ENCODE peak calls at places on chromosomes 11 and 22, in eight cellular contexts. One of them, this sample, is unnamed.

GRCh38 chr11:77259681-77260080 is 41.8 kb downstream of the GDPD4 start:
- DNase-seq in lower leg skin: no peak
- DNase-seq in omental fat pad: no peak
- DNase-seq in IMR-90: peak; percentile 68
- DNase-seq in cardiac muscle cell: no peak
- DNase-seq in heart left ventricle: no peak
- DNase-seq in MM.1S: no peak
- DNase-seq in prostate gland: no peak
- DNase-seq in this sample: no peak

GRCh38 chr11:87439981-87440760 is 402.4 kb downstream of the TMEM135 start:
- DNase-seq in lower leg skin: no peak
- DNase-seq in omental fat pad: no peak
- DNase-seq in IMR-90: no peak
- DNase-seq in cardiac muscle cell: no peak
- DNase-seq in heart left ventricle: no peak
- DNase-seq in MM.1S: no peak
- DNase-seq in prostate gland: no peak
- DNase-seq in this sample: no peak

GRCh38 chr11:75728992-75729391 is 11.4 kb downstream of the MOGAT2 start:
- DNase-seq in lower leg skin: no peak
- DNase-seq in omental fat pad: no peak
- DNase-seq in IMR-90: no peak
- DNase-seq in cardiac muscle cell: no peak
- DNase-seq in heart left ventricle: no peak
- DNase-seq in MM.1S: no peak
- DNase-seq in prostate gland: no peak
- DNase-seq in this sample: no peak

GRCh38 chr11:34311126-34311525 is 46.7 kb downstream of the ABTB2 start:
- DNase-seq in lower leg skin: no peak
- DNase-seq in omental fat pad: no peak
- DNase-seq in IMR-90: no peak
- DNase-seq in cardiac muscle cell: peak; percentile 93
- DNase-seq in heart left ventricle: no peak
- DNase-seq in MM.1S: no peak
- DNase-seq in prostate gland: no peak
- DNase-seq in this sample: no peak

GRCh38 chr11:63274776-63275175 is 31.4 kb upstream of the SLC22A25 start:
- DNase-seq in lower leg skin: no peak
- DNase-seq in omental fat pad: no peak
- DNase-seq in IMR-90: no peak
- DNase-seq in cardiac muscle cell: no peak
- DNase-seq in heart left ventricle: no peak
- DNase-seq in MM.1S: no peak
- DNase-seq in prostate gland: no peak
- DNase-seq in this sample: no peak

GRCh38 chr11:101436511-101437142 is 147.2 kb downstream of the TRPC6 start:
- DNase-seq in lower leg skin: no peak
- DNase-seq in omental fat pad: no peak
- DNase-seq in IMR-90: peak; percentile 49
- DNase-seq in cardiac muscle cell: peak; percentile 71
- DNase-seq in heart left ventricle: no peak
- DNase-seq in MM.1S: peak; percentile 53
- DNase-seq in prostate gland: peak; percentile 21
- DNase-seq in this sample: peak; percentile 23

GRCh38 chr11:65559951-65560537 is 1.9 kb upstream of the LTBP3 start:
- DNase-seq in lower leg skin: no peak
- DNase-seq in omental fat pad: no peak
- DNase-seq in IMR-90: peak; percentile 53
- DNase-seq in cardiac muscle cell: no peak
- DNase-seq in heart left ventricle: no peak
- DNase-seq in MM.1S: no peak
- DNase-seq in prostate gland: no peak
- DNase-seq in this sample: no peak

GRCh38 chr11:57885298-57886035 is 123.9 kb downstream of the CTNND1 start:
- DNase-seq in lower leg skin: no peak
- DNase-seq in omental fat pad: no peak
- DNase-seq in IMR-90: peak; percentile 42
- DNase-seq in cardiac muscle cell: peak; percentile 66
- DNase-seq in heart left ventricle: no peak
- DNase-seq in MM.1S: no peak
- DNase-seq in prostate gland: no peak
- DNase-seq in this sample: no peak

GRCh38 chr11:61102667-61103491 is 590 bp downstream of the CD5 start:
- DNase-seq in lower leg skin: no peak
- DNase-seq in omental fat pad: no peak
- DNase-seq in IMR-90: no peak
- DNase-seq in cardiac muscle cell: no peak
- DNase-seq in heart left ventricle: no peak
- DNase-seq in MM.1S: no peak
- DNase-seq in prostate gland: no peak
- DNase-seq in this sample: no peak

GRCh38 chr22:26576026-26576680 is 13.8 kb downstream of the TPST2 start:
- DNase-seq in lower leg skin: no peak
- DNase-seq in omental fat pad: no peak
- DNase-seq in IMR-90: peak; percentile 39
- DNase-seq in cardiac muscle cell: no peak
- DNase-seq in heart left ventricle: no peak
- DNase-seq in MM.1S: no peak
- DNase-seq in prostate gland: no peak
- DNase-seq in this sample: no peak

GRCh38 chr11:64752106-64752970 is 7.4 kb downstream of the PYGM start:
- DNase-seq in lower leg skin: no peak
- DNase-seq in omental fat pad: no peak
- DNase-seq in IMR-90: no peak
- DNase-seq in cardiac muscle cell: no peak
- DNase-seq in heart left ventricle: no peak
- DNase-seq in MM.1S: no peak
- DNase-seq in prostate gland: no peak
- DNase-seq in this sample: no peak

GRCh38 chr11:123063396-123064267 is 1.7 kb upstream of the HSPA8 start:
- DNase-seq in lower leg skin: peak; percentile 90
- DNase-seq in omental fat pad: no peak
- DNase-seq in IMR-90: peak; percentile 59
- DNase-seq in cardiac muscle cell: no peak
- DNase-seq in heart left ventricle: no peak
- DNase-seq in MM.1S: peak; percentile 44
- DNase-seq in prostate gland: peak; percentile 25
- DNase-seq in this sample: no peak

GRCh38 chr11:109423860-109424190 is 1.8 kb downstream of the C11orf87 start:
- DNase-seq in lower leg skin: no peak
- DNase-seq in omental fat pad: no peak
- DNase-seq in IMR-90: no peak
- DNase-seq in cardiac muscle cell: no peak
- DNase-seq in heart left ventricle: no peak
- DNase-seq in MM.1S: no peak
- DNase-seq in prostate gland: no peak
- DNase-seq in this sample: no peak

GRCh38 chr11:109423114-109423859 is 1.3 kb downstream of the C11orf87 start:
- DNase-seq in lower leg skin: no peak
- DNase-seq in omental fat pad: no peak
- DNase-seq in IMR-90: no peak
- DNase-seq in cardiac muscle cell: peak; percentile 13
- DNase-seq in heart left ventricle: peak; percentile 52
- DNase-seq in MM.1S: no peak
- DNase-seq in prostate gland: no peak
- DNase-seq in this sample: peak; percentile 21

GRCh38 chr11:109425554-109425953 is 3.6 kb downstream of the C11orf87 start:
- DNase-seq in lower leg skin: no peak
- DNase-seq in omental fat pad: no peak
- DNase-seq in IMR-90: no peak
- DNase-seq in cardiac muscle cell: no peak
- DNase-seq in heart left ventricle: no peak
- DNase-seq in MM.1S: no peak
- DNase-seq in prostate gland: no peak
- DNase-seq in this sample: no peak

GRCh38 chr11:109424893-109425292 is 2.9 kb downstream of the C11orf87 start:
- DNase-seq in lower leg skin: no peak
- DNase-seq in omental fat pad: no peak
- DNase-seq in IMR-90: no peak
- DNase-seq in cardiac muscle cell: peak; percentile 80
- DNase-seq in heart left ventricle: no peak
- DNase-seq in MM.1S: peak; percentile 39
- DNase-seq in prostate gland: no peak
- DNase-seq in this sample: peak; percentile 23

DNA sequence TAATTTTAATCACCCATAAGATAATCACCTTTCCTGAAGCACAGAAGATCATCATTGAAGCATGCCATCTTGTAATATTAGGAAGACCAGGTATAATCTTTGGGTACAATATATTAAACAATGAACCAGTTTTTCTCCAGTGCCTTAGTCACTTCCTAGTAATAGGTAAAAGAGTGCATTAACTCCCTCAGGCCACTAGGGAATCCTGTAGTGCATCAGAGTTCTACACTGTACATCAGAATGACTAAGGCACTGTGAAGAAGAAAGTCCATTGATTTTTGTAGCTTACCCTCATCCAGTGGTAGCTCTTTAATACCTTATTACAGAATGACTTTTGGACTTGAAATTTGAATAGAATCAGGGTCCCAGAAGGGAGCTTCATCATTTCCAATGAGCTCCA is 4.5 kb downstream of the C11orf87 start:
- DNase-seq in lower leg skin: no peak
- DNase-seq in omental fat pad: no peak
- DNase-seq in IMR-90: no peak
- DNase-seq in cardiac muscle cell: no peak
- DNase-seq in heart left ventricle: no peak
- DNase-seq in MM.1S: peak; percentile 15
- DNase-seq in prostate gland: no peak
- DNase-seq in this sample: no peak
- TF ChIP-seq CTCF in lower leg skin: no peak
- TF ChIP-seq CTCF in omental fat pad: no peak
- TF ChIP-seq CTCF in IMR-90: peak; percentile 21
- TF ChIP-seq CTCF in cardiac muscle cell: peak; percentile 39
- TF ChIP-seq CTCF in heart left ventricle: no peak
- TF ChIP-seq CTCF in MM.1S: peak; percentile 7
- TF ChIP-seq CTCF in prostate gland: no peak
- TF ChIP-seq CTCF in this sample: peak; percentile 16

GRCh38 chr11:35559949-35560348 is 34.5 kb upstream of the PAMR1 start:
- DNase-seq in lower leg skin: no peak
- DNase-seq in omental fat pad: no peak
- DNase-seq in IMR-90: no peak
- DNase-seq in cardiac muscle cell: no peak
- DNase-seq in heart left ventricle: no peak
- DNase-seq in MM.1S: no peak
- DNase-seq in prostate gland: no peak
- DNase-seq in this sample: no peak

GRCh38 chr11:35555238-35555887 is 29.9 kb upstream of the PAMR1 start:
- DNase-seq in lower leg skin: no peak
- DNase-seq in omental fat pad: no peak
- DNase-seq in IMR-90: peak; percentile 66
- DNase-seq in cardiac muscle cell: no peak
- DNase-seq in heart left ventricle: no peak
- DNase-seq in MM.1S: no peak
- DNase-seq in prostate gland: no peak
- DNase-seq in this sample: no peak

GRCh38 chr11:35554491-35555237 is 29.2 kb upstream of the PAMR1 start:
- DNase-seq in lower leg skin: no peak
- DNase-seq in omental fat pad: no peak
- DNase-seq in IMR-90: peak; percentile 71
- DNase-seq in cardiac muscle cell: no peak
- DNase-seq in heart left ventricle: no peak
- DNase-seq in MM.1S: no peak
- DNase-seq in prostate gland: no peak
- DNase-seq in this sample: no peak

GRCh38 chr11:35553831-35554230 is 28.4 kb upstream of the PAMR1 start:
- DNase-seq in lower leg skin: no peak
- DNase-seq in omental fat pad: no peak
- DNase-seq in IMR-90: peak; percentile 99
- DNase-seq in cardiac muscle cell: no peak
- DNase-seq in heart left ventricle: no peak
- DNase-seq in MM.1S: no peak
- DNase-seq in prostate gland: no peak
- DNase-seq in this sample: no peak

DNA sequence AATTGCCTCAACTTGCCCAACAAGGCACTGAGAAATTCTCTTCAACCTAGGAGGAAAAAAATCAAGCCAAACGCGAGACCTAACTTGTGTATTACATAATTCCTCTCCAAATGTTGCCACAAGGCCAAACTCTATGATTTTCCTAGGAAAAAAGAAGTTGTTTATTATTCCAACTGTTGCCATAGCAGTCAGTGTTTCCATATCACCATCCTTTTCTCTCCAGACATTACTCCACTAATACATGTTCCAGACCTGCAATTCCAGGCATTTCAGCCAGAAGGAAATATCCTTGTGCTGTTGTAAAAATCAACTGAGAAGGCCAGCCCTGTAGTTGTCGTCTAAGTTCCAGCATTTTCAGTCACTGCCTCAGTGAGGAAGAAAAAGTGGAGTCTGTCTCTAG is 33.1 kb upstream of the PAMR1 start:
- DNase-seq in lower leg skin: no peak
- DNase-seq in omental fat pad: no peak
- DNase-seq in IMR-90: peak; percentile 81
- DNase-seq in cardiac muscle cell: no peak
- DNase-seq in heart left ventricle: no peak
- DNase-seq in MM.1S: no peak
- DNase-seq in prostate gland: no peak
- DNase-seq in this sample: no peak
- TF ChIP-seq CTCF in lower leg skin: no peak
- TF ChIP-seq CTCF in omental fat pad: no peak
- TF ChIP-seq CTCF in IMR-90: peak; percentile 20
- TF ChIP-seq CTCF in cardiac muscle cell: no peak
- TF ChIP-seq CTCF in heart left ventricle: no peak
- TF ChIP-seq CTCF in MM.1S: no peak
- TF ChIP-seq CTCF in prostate gland: no peak
- TF ChIP-seq CTCF in this sample: no peak

GRCh38 chr22:49702068-49702397 is 125.6 kb downstream of the BRD1 start:
- DNase-seq in lower leg skin: peak; percentile 28
- DNase-seq in omental fat pad: no peak
- DNase-seq in IMR-90: no peak
- DNase-seq in cardiac muscle cell: no peak
- DNase-seq in heart left ventricle: no peak
- DNase-seq in MM.1S: no peak
- DNase-seq in prostate gland: no peak
- DNase-seq in this sample: no peak
- TF ChIP-seq CTCF in lower leg skin: no peak
- TF ChIP-seq CTCF in omental fat pad: no peak
- TF ChIP-seq CTCF in IMR-90: no peak
- TF ChIP-seq CTCF in cardiac muscle cell: no peak
- TF ChIP-seq CTCF in heart left ventricle: no peak
- TF ChIP-seq CTCF in MM.1S: no peak
- TF ChIP-seq CTCF in prostate gland: no peak
- TF ChIP-seq CTCF in this sample: no peak

GRCh38 chr11:131889760-131890620 is 519.6 kb downstream of the NTM start:
- DNase-seq in lower leg skin: no peak
- DNase-seq in omental fat pad: no peak
- DNase-seq in IMR-90: peak; percentile 59
- DNase-seq in cardiac muscle cell: peak; percentile 28
- DNase-seq in heart left ventricle: no peak
- DNase-seq in MM.1S: no peak
- DNase-seq in prostate gland: no peak
- DNase-seq in this sample: no peak
- TF ChIP-seq CTCF in lower leg skin: no peak
- TF ChIP-seq CTCF in omental fat pad: no peak
- TF ChIP-seq CTCF in IMR-90: peak; percentile 42
- TF ChIP-seq CTCF in cardiac muscle cell: no peak
- TF ChIP-seq CTCF in heart left ventricle: no peak
- TF ChIP-seq CTCF in MM.1S: no peak
- TF ChIP-seq CTCF in prostate gland: no peak
- TF ChIP-seq CTCF in this sample: no peak

GRCh38 chr11:128757235-128757711 is 63.4 kb downstream of the FLI1 start:
- DNase-seq in lower leg skin: no peak
- DNase-seq in omental fat pad: no peak
- DNase-seq in IMR-90: peak; percentile 48
- DNase-seq in cardiac muscle cell: no peak
- DNase-seq in heart left ventricle: no peak
- DNase-seq in MM.1S: peak; percentile 97
- DNase-seq in prostate gland: no peak
- DNase-seq in this sample: peak; percentile 83
- TF ChIP-seq CTCF in lower leg skin: no peak
- TF ChIP-seq CTCF in omental fat pad: no peak
- TF ChIP-seq CTCF in IMR-90: peak; percentile 41
- TF ChIP-seq CTCF in cardiac muscle cell: peak; percentile 56
- TF ChIP-seq CTCF in heart left ventricle: no peak
- TF ChIP-seq CTCF in MM.1S: peak; percentile 78
- TF ChIP-seq CTCF in prostate gland: no peak
- TF ChIP-seq CTCF in this sample: peak; percentile 84